ENCODE peak calls at places on chromosomes 7 and 10, in nine cellular contexts. One of them, this sample, is unnamed.

GRCh38 chr7:1024331-1024761 is 20.0 kb upstream of the GPR146 start:
- DNase-seq in stomach: no peak
- DNase-seq in HCT116: no peak
- DNase-seq in endothelial cell of umbilical vein: no peak
- DNase-seq in spleen: peak
- DNase-seq in GM12892: peak
- DNase-seq in GM23338: no peak
- DNase-seq in K562: no peak
- DNase-seq in sigmoid colon: no peak
- DNase-seq in this sample: peak

GRCh38 chr10:73888514-73888913 is 14.2 kb upstream of the CAMK2G start:
- DNase-seq in endothelial cell of umbilical vein: no peak
- DNase-seq in sigmoid colon: no peak
- DNase-seq in GM12892: no peak
- DNase-seq in spleen: no peak
- DNase-seq in K562: no peak
- DNase-seq in GM23338: no peak
- DNase-seq in HCT116: no peak
- DNase-seq in stomach: no peak
- DNase-seq in this sample: no peak

GRCh38 chr10:122507661-122508060 is 46.3 kb downstream of the HTRA1 start:
- DNase-seq in K562: no peak
- DNase-seq in sigmoid colon: no peak
- DNase-seq in endothelial cell of umbilical vein: no peak
- DNase-seq in GM23338: no peak
- DNase-seq in spleen: no peak
- DNase-seq in HCT116: no peak
- DNase-seq in stomach: no peak
- DNase-seq in GM12892: no peak
- DNase-seq in this sample: no peak

GRCh38 chr7:85749715-85750453 is 563.0 kb upstream of the SEMA3D start:
- DNase-seq in stomach: no peak
- DNase-seq in sigmoid colon: no peak
- DNase-seq in GM12892: no peak
- DNase-seq in GM23338: peak
- DNase-seq in endothelial cell of umbilical vein: no peak
- DNase-seq in spleen: no peak
- DNase-seq in K562: no peak
- DNase-seq in HCT116: no peak
- DNase-seq in this sample: no peak

GRCh38 chr7:138919256-138919655 is 61.9 kb downstream of the KIAA1549 start:
- DNase-seq in GM23338: no peak
- DNase-seq in HCT116: no peak
- DNase-seq in GM12892: no peak
- DNase-seq in sigmoid colon: no peak
- DNase-seq in spleen: no peak
- DNase-seq in K562: no peak
- DNase-seq in endothelial cell of umbilical vein: no peak
- DNase-seq in stomach: no peak
- DNase-seq in this sample: no peak

GRCh38 chr7:48636391-48637015 is 287.8 kb upstream of the CDC14C start:
- DNase-seq in spleen: no peak
- DNase-seq in GM12892: no peak
- DNase-seq in K562: no peak
- DNase-seq in sigmoid colon: no peak
- DNase-seq in endothelial cell of umbilical vein: no peak
- DNase-seq in stomach: no peak
- DNase-seq in GM23338: peak
- DNase-seq in HCT116: no peak
- DNase-seq in this sample: no peak

GRCh38 chr10:29239569-29240472 is 49.0 kb upstream of the LYZL1 start:
- DNase-seq in HCT116: peak
- DNase-seq in endothelial cell of umbilical vein: peak
- DNase-seq in sigmoid colon: no peak
- DNase-seq in stomach: no peak
- DNase-seq in GM12892: no peak
- DNase-seq in spleen: no peak
- DNase-seq in GM23338: peak
- DNase-seq in K562: peak
- DNase-seq in this sample: no peak

GRCh38 chr10:131440405-131441360 is 129.2 kb upstream of the TCERG1L start:
- DNase-seq in sigmoid colon: no peak
- DNase-seq in GM23338: no peak
- DNase-seq in HCT116: no peak
- DNase-seq in spleen: no peak
- DNase-seq in GM12892: no peak
- DNase-seq in stomach: no peak
- DNase-seq in K562: no peak
- DNase-seq in endothelial cell of umbilical vein: no peak
- DNase-seq in this sample: no peak

DNA sequence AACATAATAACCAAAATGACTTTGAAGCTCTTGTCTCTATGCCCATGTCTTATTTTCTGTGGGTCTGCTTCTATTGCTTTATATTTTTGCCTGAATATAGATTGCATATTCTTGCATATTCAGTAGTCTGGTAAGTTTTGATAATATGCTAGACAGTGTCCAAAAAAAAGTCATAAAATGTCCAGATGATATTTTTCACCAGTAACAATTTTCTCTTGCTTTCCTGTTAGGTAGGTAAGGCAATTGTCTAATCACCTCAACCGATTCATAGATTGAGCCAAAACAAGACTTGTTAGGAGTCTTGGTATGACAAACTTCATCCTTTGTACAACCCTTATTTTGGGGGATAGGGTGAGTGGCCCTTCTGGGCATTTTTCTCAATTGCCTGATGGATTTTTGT is 277.0 kb upstream of the NRP1 start:
- DNase-seq in sigmoid colon: no peak
- DNase-seq in HCT116: no peak
- DNase-seq in endothelial cell of umbilical vein: no peak
- DNase-seq in GM23338: no peak
- DNase-seq in stomach: no peak
- DNase-seq in spleen: no peak
- DNase-seq in K562: no peak
- DNase-seq in GM12892: no peak
- DNase-seq in this sample: no peak
- TF ChIP-seq POLR2AphosphoS5 in sigmoid colon: no peak
- TF ChIP-seq POLR2AphosphoS5 in HCT116: no peak
- TF ChIP-seq POLR2AphosphoS5 in endothelial cell of umbilical vein: no peak
- TF ChIP-seq POLR2AphosphoS5 in GM23338: no peak
- TF ChIP-seq POLR2AphosphoS5 in stomach: no peak
- TF ChIP-seq POLR2AphosphoS5 in spleen: no peak
- TF ChIP-seq POLR2AphosphoS5 in K562: no peak
- TF ChIP-seq POLR2AphosphoS5 in GM12892: no peak
- TF ChIP-seq POLR2AphosphoS5 in this sample: no peak

GRCh38 chr10:78817361-78817760 is 251.4 kb upstream of the ZMIZ1 start:
- DNase-seq in sigmoid colon: no peak
- DNase-seq in endothelial cell of umbilical vein: no peak
- DNase-seq in GM12892: no peak
- DNase-seq in HCT116: no peak
- DNase-seq in stomach: no peak
- DNase-seq in K562: no peak
- DNase-seq in spleen: no peak
- DNase-seq in GM23338: peak
- DNase-seq in this sample: no peak
- TF ChIP-seq POLR2AphosphoS5 in sigmoid colon: no peak
- TF ChIP-seq POLR2AphosphoS5 in endothelial cell of umbilical vein: no peak
- TF ChIP-seq POLR2AphosphoS5 in GM12892: no peak
- TF ChIP-seq POLR2AphosphoS5 in HCT116: no peak
- TF ChIP-seq POLR2AphosphoS5 in stomach: no peak
- TF ChIP-seq POLR2AphosphoS5 in K562: no peak
- TF ChIP-seq POLR2AphosphoS5 in spleen: no peak
- TF ChIP-seq POLR2AphosphoS5 in GM23338: no peak
- TF ChIP-seq POLR2AphosphoS5 in this sample: no peak

GRCh38 chr10:72009062-72009429 is 44.9 kb downstream of the CHST3 start:
- DNase-seq in endothelial cell of umbilical vein: no peak
- DNase-seq in sigmoid colon: no peak
- DNase-seq in stomach: no peak
- DNase-seq in GM23338: no peak
- DNase-seq in spleen: no peak
- DNase-seq in K562: no peak
- DNase-seq in GM12892: no peak
- DNase-seq in HCT116: no peak
- DNase-seq in this sample: no peak

GRCh38 chr10:72008096-72008933 is 44.1 kb downstream of the CHST3 start:
- DNase-seq in spleen: no peak
- DNase-seq in K562: no peak
- DNase-seq in sigmoid colon: no peak
- DNase-seq in GM23338: no peak
- DNase-seq in HCT116: no peak
- DNase-seq in stomach: no peak
- DNase-seq in endothelial cell of umbilical vein: no peak
- DNase-seq in GM12892: no peak
- DNase-seq in this sample: no peak

GRCh38 chr10:72010234-72010992 is 46.2 kb downstream of the CHST3 start:
- DNase-seq in GM23338: no peak
- DNase-seq in K562: no peak
- DNase-seq in stomach: no peak
- DNase-seq in spleen: no peak
- DNase-seq in sigmoid colon: peak
- DNase-seq in endothelial cell of umbilical vein: no peak
- DNase-seq in GM12892: no peak
- DNase-seq in HCT116: no peak
- DNase-seq in this sample: no peak

GRCh38 chr10:72011016-72011415 is 46.8 kb downstream of the CHST3 start:
- DNase-seq in sigmoid colon: no peak
- DNase-seq in HCT116: no peak
- DNase-seq in spleen: no peak
- DNase-seq in stomach: no peak
- DNase-seq in GM12892: no peak
- DNase-seq in K562: no peak
- DNase-seq in GM23338: no peak
- DNase-seq in endothelial cell of umbilical vein: no peak
- DNase-seq in this sample: no peak

DNA sequence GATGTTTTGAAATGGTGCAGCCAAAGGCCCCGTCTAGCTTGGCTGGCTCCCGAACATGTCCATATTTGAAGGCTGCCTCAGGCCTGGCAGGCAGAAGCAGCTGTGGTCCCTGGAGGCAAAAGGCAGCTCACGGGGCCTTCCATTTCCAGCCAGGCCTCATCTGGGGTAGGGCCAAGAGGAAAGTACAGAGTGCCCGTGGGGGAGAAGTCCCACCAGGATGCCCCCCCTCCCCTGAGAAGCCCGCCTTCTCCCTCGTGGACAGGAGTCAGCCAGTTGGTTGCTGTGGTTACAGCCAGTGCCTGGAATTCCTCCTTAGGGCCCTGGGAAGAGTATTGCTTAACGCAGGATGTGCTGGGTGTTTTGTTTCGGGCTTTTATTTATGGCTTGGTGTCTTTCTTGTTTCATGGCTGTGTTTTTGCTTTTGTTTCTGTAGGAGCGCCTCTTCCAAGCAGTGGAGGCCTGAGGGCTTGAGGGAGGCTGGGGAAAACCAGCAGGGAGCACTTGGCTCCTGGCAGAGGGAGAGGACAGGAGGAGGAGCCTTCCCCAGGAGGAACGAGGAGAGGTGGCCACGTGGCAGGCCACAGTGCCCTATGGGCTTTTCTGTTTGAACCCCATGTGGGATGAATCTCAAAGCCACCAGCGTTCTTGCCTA is 45.4 kb downstream of the CHST3 start:
- DNase-seq in sigmoid colon: peak
- DNase-seq in K562: no peak
- DNase-seq in stomach: peak
- DNase-seq in HCT116: no peak
- DNase-seq in GM12892: no peak
- DNase-seq in spleen: peak
- DNase-seq in endothelial cell of umbilical vein: peak
- DNase-seq in GM23338: peak
- DNase-seq in this sample: no peak
- TF ChIP-seq POLR2AphosphoS5 in sigmoid colon: peak
- TF ChIP-seq POLR2AphosphoS5 in K562: no peak
- TF ChIP-seq POLR2AphosphoS5 in stomach: peak
- TF ChIP-seq POLR2AphosphoS5 in HCT116: no peak
- TF ChIP-seq POLR2AphosphoS5 in GM12892: no peak
- TF ChIP-seq POLR2AphosphoS5 in spleen: peak
- TF ChIP-seq POLR2AphosphoS5 in endothelial cell of umbilical vein: no peak
- TF ChIP-seq POLR2AphosphoS5 in GM23338: no peak
- TF ChIP-seq POLR2AphosphoS5 in this sample: no peak

GRCh38 chr7:64997927-64998391 is 7.1 kb upstream of the ZNF117 start:
- DNase-seq in spleen: no peak
- DNase-seq in K562: no peak
- DNase-seq in GM23338: peak
- DNase-seq in endothelial cell of umbilical vein: no peak
- DNase-seq in HCT116: no peak
- DNase-seq in stomach: peak
- DNase-seq in GM12892: no peak
- DNase-seq in sigmoid colon: peak
- DNase-seq in this sample: no peak
- TF ChIP-seq POLR2AphosphoS5 in spleen: no peak
- TF ChIP-seq POLR2AphosphoS5 in K562: no peak
- TF ChIP-seq POLR2AphosphoS5 in GM23338: no peak
- TF ChIP-seq POLR2AphosphoS5 in endothelial cell of umbilical vein: no peak
- TF ChIP-seq POLR2AphosphoS5 in HCT116: no peak
- TF ChIP-seq POLR2AphosphoS5 in stomach: no peak
- TF ChIP-seq POLR2AphosphoS5 in GM12892: no peak
- TF ChIP-seq POLR2AphosphoS5 in sigmoid colon: no peak
- TF ChIP-seq POLR2AphosphoS5 in this sample: no peak

GRCh38 chr7:35749548-35749947 is 51.3 kb upstream of the SEPTIN7 start:
- DNase-seq in GM23338: no peak
- DNase-seq in endothelial cell of umbilical vein: no peak
- DNase-seq in GM12892: no peak
- DNase-seq in K562: no peak
- DNase-seq in sigmoid colon: peak
- DNase-seq in HCT116: no peak
- DNase-seq in stomach: no peak
- DNase-seq in spleen: no peak
- DNase-seq in this sample: no peak

GRCh38 chr7:35752727-35753126 is 48.1 kb upstream of the SEPTIN7 start:
- DNase-seq in spleen: no peak
- DNase-seq in stomach: no peak
- DNase-seq in GM12892: no peak
- DNase-seq in GM23338: no peak
- DNase-seq in HCT116: no peak
- DNase-seq in endothelial cell of umbilical vein: no peak
- DNase-seq in K562: no peak
- DNase-seq in sigmoid colon: no peak
- DNase-seq in this sample: no peak

GRCh38 chr7:35748348-35748747 is 52.5 kb upstream of the SEPTIN7 start:
- DNase-seq in GM23338: peak
- DNase-seq in spleen: no peak
- DNase-seq in endothelial cell of umbilical vein: no peak
- DNase-seq in sigmoid colon: no peak
- DNase-seq in HCT116: no peak
- DNase-seq in stomach: no peak
- DNase-seq in K562: no peak
- DNase-seq in GM12892: no peak
- DNase-seq in this sample: no peak

GRCh38 chr7:35747611-35748010 is 52.7 kb upstream of the HERPUD2 start:
- DNase-seq in GM23338: no peak
- DNase-seq in stomach: no peak
- DNase-seq in GM12892: no peak
- DNase-seq in sigmoid colon: no peak
- DNase-seq in endothelial cell of umbilical vein: no peak
- DNase-seq in HCT116: no peak
- DNase-seq in K562: no peak
- DNase-seq in spleen: no peak
- DNase-seq in this sample: no peak
- TF ChIP-seq POLR2AphosphoS5 in GM23338: no peak
- TF ChIP-seq POLR2AphosphoS5 in stomach: no peak
- TF ChIP-seq POLR2AphosphoS5 in GM12892: no peak
- TF ChIP-seq POLR2AphosphoS5 in sigmoid colon: no peak
- TF ChIP-seq POLR2AphosphoS5 in endothelial cell of umbilical vein: no peak
- TF ChIP-seq POLR2AphosphoS5 in HCT116: no peak
- TF ChIP-seq POLR2AphosphoS5 in K562: no peak
- TF ChIP-seq POLR2AphosphoS5 in spleen: no peak
- TF ChIP-seq POLR2AphosphoS5 in this sample: no peak